ENCODE peak calls at places on chromosomes 13 and 19, in five cellular contexts. S is AG10803, O is HCT116, F is fibroblast of mammary gland, Y is cardiac fibroblast. E is an unnamed sample.
A peak's percentile ranks its signal among the peaks of the same experiment; 100 is the strongest.

GRCh38 chr13:51674276-51674675 is 90.0 kb downstream of the WDFY2 start:
- DNase-seq in Y (no peak), O (peak; percentile 12), F (no peak), S (no peak), E (no peak)

GRCh38 chr19:7869910-7870511 is 4.2 kb downstream of the PRR36 start:
- DNase-seq in F (peak; percentile 21), O (peak; percentile 79), Y (peak; percentile 31), S (no peak), E (no peak)

GRCh38 chr13:40547545-40548322 is 118.7 kb downstream of the FOXO1 start:
- DNase-seq in Y (no peak), S (no peak), O (no peak), F (peak; percentile 60), E (no peak)

GRCh38 chr19:56476671-56477428 is at the start of gene ZNF667:
- DNase-seq in Y (peak; percentile 47), O (no peak), S (peak; percentile 67), F (peak; percentile 55), E (peak; percentile 11)

GRCh38 chr19:28393574-28394336 is 819.2 kb downstream of the UQCRFS1 start:
- DNase-seq in Y (no peak), S (no peak), O (no peak), F (peak; percentile 6), E (no peak)

GRCh38 chr13:33349996-33350826 is 64.7 kb upstream of the STARD13 start:
- DNase-seq in S (peak; percentile 21), O (no peak), F (peak; percentile 40), Y (peak; percentile 56), E (no peak)

GRCh38 chr13:40388617-40389016 is 277.8 kb downstream of the FOXO1 start:
- DNase-seq in F (no peak), O (no peak), Y (peak; percentile 27), S (peak; percentile 13), E (peak; percentile 47)

GRCh38 chr13:47484564-47484963 is 516.5 kb downstream of the SUCLA2 start:
- DNase-seq in S (peak; percentile 91), O (no peak), F (peak; percentile 86), Y (peak; percentile 56), E (peak; percentile 59)

GRCh38 chr19:18939922-18940775 is 868 bp downstream of the HOMER3 start:
- DNase-seq in F (peak; percentile 45), Y (peak; percentile 46), S (peak; percentile 44), O (no peak), E (no peak)

GRCh38 chr19:3554254-3555083 is 2.9 kb downstream of the MFSD12 start:
- DNase-seq in F (no peak), Y (no peak), S (no peak), O (no peak), E (no peak)

GRCh38 chr19:722553-723101 is 13.9 kb downstream of the PALM start:
- DNase-seq in O (no peak), S (no peak), Y (peak; percentile 65), F (no peak), E (no peak)

GRCh38 chr13:114161644-114162532 is 17.2 kb upstream of the CFAP97D2 start:
- DNase-seq in F (peak; percentile 41), Y (peak; percentile 82), S (peak; percentile 47), O (no peak), E (no peak)

GRCh38 chr13:113141591-113141950 is 16.9 kb upstream of the PROZ start:
- DNase-seq in Y (no peak), F (no peak), O (no peak), S (no peak), E (no peak)

GRCh38 chr13:39888865-39889810 is 233.7 kb downstream of the COG6 start:
- DNase-seq in Y (peak; percentile 71), O (no peak), F (peak; percentile 25), S (peak; percentile 16), E (no peak)

GRCh38 chr19:1304197-1304924 is 18.7 kb downstream of the EFNA2 start:
- DNase-seq in F (no peak), Y (no peak), S (no peak), O (no peak), E (no peak)

DNA sequence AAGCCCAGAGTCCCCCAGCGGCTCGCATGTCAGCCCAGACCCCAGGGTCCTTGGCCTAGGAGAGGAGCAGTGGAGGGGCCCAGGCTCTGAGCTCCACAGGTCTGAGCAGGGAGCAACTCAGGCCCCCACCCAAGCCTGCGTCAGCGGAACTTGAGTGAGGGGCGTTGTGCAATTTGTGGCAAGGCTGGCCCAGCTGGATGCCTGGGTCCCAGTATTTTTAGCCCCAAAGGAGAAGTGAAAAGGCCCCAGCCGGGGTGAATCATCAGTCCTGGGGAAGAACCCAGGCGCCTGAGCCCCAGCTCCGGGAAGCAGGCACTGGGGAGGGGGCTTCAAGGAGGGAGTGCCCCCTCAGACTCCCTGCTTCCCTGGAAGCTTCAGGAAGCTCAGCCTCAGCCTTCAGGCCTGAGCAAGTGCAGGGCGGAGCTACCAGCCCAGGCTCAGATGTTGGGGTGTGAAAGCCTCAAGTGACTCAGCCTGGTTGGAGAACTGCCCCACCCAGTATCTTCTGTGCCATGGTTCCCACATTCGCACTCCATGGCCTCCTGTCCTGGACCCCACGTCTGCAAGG is 7.2 kb downstream of the MED29 start:
- DNase-seq in Y (peak; percentile 84), O (peak; percentile 69), S (peak; percentile 89), F (peak; percentile 96), E (no peak)
- TF ChIP-seq CTCF in Y (no peak), O (no peak), S (no peak), F (no peak), E (no peak)

DNA sequence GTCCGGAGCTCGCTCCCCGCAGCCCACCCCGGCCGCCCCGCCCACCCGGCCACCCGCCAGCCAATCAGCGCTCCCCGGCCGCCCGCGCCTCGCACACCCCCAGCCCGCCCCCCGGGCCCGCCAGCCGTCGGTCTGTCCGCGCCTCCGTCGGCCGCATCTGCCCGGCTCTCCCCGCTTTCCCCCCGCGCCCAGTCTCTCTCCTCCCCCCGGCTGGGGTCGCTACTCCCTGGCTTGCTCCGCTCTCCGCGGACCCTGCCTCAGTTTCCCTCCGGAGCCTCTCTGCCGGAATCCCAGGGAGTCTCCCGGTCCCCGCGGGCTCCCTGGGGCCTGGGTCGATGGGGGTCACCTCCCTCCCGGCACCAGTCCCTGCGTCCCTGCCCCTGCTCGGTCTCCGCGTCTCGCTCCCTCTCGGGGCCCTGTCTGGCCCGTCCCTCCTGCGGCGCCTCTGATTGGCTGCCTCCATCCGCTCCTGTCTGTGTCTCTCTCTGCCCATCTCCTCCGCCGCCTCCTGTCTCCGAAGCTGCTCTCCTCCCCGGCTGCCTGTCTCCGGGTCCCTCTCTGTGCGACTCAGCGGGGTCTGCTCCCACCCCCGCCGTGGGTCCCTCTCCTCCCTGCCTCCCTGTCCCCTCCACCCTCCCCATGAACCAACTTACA is 485 bp downstream of the IL11 start:
- DNase-seq in Y (peak; percentile 48), O (no peak), F (peak; percentile 62), S (peak; percentile 79), E (no peak)
- H3K4me3 ChIP-seq in Y (peak overlapping the region; percentile 56), O (peak overlapping the region; percentile 63), F (peak overlapping the region; percentile 59), S (peak overlapping the region; percentile 81), E (peak overlapping the region; percentile 47)

GRCh38 chr19:46536391-46536790 is 40.7 kb upstream of the PNMA8B start:
- DNase-seq in S (no peak), Y (no peak), F (no peak), O (no peak), E (no peak)
- TF ChIP-seq CTCF in S (no peak), Y (no peak), F (no peak), O (no peak), E (no peak)

DNA sequence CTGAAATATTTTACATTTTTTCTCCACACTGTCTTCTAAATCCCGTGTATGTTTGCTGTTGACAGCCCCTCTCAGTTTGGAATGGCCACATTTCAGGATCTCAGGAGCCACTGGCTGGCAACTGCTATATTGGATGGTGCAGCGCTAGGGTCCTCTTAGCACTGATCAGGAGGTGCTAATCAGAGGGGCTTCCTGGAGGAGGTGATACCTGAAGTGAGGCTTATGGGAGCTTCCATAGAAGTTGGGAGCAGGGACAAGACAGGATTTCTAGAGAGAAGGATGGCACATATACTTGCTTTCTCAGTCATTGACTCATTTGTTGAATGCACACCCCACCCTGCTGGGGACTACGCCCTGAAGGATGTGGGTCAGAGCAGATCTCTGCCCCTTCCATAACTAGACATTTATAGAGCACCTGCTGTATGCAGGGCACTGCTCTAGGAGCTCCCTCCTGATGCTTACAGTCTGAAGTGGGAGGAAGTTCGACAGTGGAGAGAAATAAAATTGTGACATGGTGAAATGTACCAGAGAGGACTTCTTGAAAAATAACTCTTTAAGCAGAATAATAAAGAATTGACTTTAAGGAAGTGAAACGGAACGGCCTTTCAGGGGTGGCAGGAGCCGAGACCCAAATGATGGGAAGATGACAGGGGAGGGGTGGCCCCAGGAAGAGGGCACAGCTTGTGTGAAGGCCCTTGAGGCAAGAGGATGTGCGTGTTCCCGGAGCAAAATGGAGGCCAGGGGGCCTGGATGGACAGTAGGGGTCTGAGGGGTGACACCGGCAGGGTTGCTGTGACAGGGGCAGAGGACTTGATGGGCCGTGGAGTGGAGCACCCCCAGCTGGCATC is 13.2 kb downstream of the AP2A1 start:
- DNase-seq in Y (no peak), F (no peak), O (no peak), S (no peak), E (no peak)
- H3K4me3 ChIP-seq in Y (no peak overlapping the region), F (no peak overlapping the region), O (no peak overlapping the region), S (no peak overlapping the region), E (no peak overlapping the region)

DNA sequence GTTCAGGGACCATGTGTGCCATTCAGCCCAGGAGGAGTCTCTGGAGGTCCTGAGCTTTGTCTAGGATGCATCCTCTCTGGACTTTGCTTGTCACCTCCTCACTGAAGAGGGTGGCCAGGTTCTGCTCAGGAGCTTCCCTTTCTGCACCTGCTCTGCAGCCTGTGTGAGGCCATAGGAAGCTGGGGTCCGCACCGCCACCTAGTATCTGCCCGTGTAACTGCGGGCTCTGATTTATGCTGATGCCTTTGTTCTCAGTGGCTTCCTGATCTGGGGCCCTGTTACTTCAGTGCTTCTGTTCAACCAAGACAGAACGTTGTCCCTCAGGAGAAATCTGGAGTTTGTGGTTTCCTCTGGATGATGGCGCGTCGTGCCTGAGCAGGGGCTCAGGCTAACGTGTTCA is 15.5 kb downstream of the ZNF610 start:
- DNase-seq in F (no peak), O (no peak), S (no peak), Y (no peak), E (no peak)
- TF ChIP-seq CTCF in F (no peak), O (no peak), S (no peak), Y (no peak), E (no peak)

GRCh38 chr13:43751624-43752023 is 35.1 kb downstream of the ENOX1 start:
- DNase-seq in F (peak; percentile 22), S (no peak), Y (peak; percentile 19), O (no peak), E (no peak)
- H3K4me3 ChIP-seq in F (no peak overlapping the region), S (no peak overlapping the region), Y (no peak overlapping the region), O (no peak overlapping the region), E (no peak overlapping the region)

DNA sequence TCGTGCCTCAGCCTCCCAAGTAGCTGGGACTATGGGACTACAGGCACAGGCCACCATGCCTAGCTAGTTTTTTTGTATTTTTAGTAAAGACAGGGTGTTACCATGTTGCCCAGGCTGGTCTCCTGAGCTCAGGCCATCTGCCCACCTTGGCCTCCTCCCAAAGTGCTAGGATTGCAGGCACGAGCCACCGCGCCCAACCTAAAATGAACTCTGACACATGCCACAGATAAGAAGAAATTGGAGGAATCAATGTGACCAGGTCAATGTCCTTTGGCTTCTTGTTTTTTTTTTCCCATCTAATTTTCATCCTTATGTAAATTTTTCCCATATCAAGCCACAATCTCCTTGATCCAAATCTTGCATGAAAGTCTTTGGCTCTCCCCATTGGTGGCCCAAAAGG is 68.1 kb upstream of the SOX21 start:
- DNase-seq in S (no peak), F (no peak), O (no peak), Y (no peak), E (no peak)
- TF ChIP-seq CTCF in S (no peak), F (no peak), O (no peak), Y (no peak), E (no peak)